ENCODE peak calls at places on chromosomes 11 and 22, in five cellular contexts. Q is OCI-LY7, K is WTC11, U is chondrocyte, Z is right lobe of liver. O is an unnamed sample.

GRCh38 chr11:102244681-102245409 is 72.4 kb upstream of the BIRC3 start:
- DNase-seq in Q (no peak), K (no peak), U (no peak), Z (no peak), O (no peak)

GRCh38 chr11:71446942-71447688 is 1.1 kb downstream of the DHCR7 start:
- DNase-seq in Q (no peak), K (no peak), U (no peak), Z (no peak), O (no peak)

GRCh38 chr11:114276077-114276476 is 20.1 kb upstream of the NNMT start:
- DNase-seq in Q (no peak), K (no peak), U (no peak), Z (no peak), O (no peak)

GRCh38 chr11:47551086-47551485 is 1.8 kb downstream of the CELF1 start:
- DNase-seq in Q (peak; percentile 71), K (no peak), U (no peak), Z (no peak), O (no peak)

GRCh38 chr11:128530119-128531091 is 57.0 kb downstream of the ETS1 start:
- DNase-seq in Q (no peak), K (no peak), U (no peak), Z (no peak), O (no peak)

GRCh38 chr11:36627471-36627870 is 29.4 kb upstream of the RAG2 start:
- DNase-seq in Q (no peak), K (no peak), U (no peak), Z (no peak), O (no peak)

GRCh38 chr11:134981824-134982223 is 569.8 kb upstream of the B3GAT1 start:
- DNase-seq in Q (no peak), K (no peak), U (no peak), Z (no peak), O (no peak)

GRCh38 chr11:47376183-47376542 is 2.2 kb downstream of the SPI1 start:
- DNase-seq in Q (no peak), K (no peak), U (no peak), Z (no peak), O (no peak)

GRCh38 chr11:94303884-94304459 is 408 bp upstream of the IZUMO1R start:
- DNase-seq in Q (no peak), K (no peak), U (no peak), Z (no peak), O (no peak)

GRCh38 chr22:49962751-49963646 is 2.4 kb downstream of the PIM3 start:
- DNase-seq in Q (no peak), K (peak; percentile 19), U (peak; percentile 93), Z (peak; percentile 55), O (peak; percentile 54)

DNA sequence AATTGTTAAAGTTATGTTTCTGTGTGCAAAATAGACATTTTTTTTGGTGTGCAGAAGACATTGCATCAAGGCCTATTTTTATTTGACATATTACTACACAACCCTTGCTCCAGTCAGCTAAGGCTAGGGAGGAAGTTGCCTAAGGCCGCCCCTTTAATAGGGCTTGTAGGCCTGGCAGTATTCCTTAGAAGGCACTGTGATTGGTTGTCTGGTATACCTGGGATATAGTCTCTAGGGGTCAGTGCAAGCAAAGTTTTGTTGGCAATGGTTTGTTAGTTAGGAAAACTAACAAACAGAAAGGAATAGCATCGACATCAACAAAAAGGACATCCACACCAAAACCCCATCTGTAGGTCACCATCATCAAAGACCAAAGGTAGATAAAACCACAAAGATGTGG is 16.9 kb downstream of the CCDC15 start:
- DNase-seq in Q (no peak), K (no peak), U (no peak), Z (no peak), O (no peak)
- TF ChIP-seq CTCF in Q (peak; percentile 25), K (no peak), U (peak; percentile 43), Z (no peak), O (no peak)

GRCh38 chr11:25734592-25735211 is 597.2 kb upstream of the ANO3 start:
- DNase-seq in Q (peak; percentile 17), K (no peak), U (no peak), Z (no peak), O (no peak)
- TF ChIP-seq CTCF in Q (peak; percentile 75), K (no peak), U (peak; percentile 74), Z (no peak), O (peak; percentile 48)

DNA sequence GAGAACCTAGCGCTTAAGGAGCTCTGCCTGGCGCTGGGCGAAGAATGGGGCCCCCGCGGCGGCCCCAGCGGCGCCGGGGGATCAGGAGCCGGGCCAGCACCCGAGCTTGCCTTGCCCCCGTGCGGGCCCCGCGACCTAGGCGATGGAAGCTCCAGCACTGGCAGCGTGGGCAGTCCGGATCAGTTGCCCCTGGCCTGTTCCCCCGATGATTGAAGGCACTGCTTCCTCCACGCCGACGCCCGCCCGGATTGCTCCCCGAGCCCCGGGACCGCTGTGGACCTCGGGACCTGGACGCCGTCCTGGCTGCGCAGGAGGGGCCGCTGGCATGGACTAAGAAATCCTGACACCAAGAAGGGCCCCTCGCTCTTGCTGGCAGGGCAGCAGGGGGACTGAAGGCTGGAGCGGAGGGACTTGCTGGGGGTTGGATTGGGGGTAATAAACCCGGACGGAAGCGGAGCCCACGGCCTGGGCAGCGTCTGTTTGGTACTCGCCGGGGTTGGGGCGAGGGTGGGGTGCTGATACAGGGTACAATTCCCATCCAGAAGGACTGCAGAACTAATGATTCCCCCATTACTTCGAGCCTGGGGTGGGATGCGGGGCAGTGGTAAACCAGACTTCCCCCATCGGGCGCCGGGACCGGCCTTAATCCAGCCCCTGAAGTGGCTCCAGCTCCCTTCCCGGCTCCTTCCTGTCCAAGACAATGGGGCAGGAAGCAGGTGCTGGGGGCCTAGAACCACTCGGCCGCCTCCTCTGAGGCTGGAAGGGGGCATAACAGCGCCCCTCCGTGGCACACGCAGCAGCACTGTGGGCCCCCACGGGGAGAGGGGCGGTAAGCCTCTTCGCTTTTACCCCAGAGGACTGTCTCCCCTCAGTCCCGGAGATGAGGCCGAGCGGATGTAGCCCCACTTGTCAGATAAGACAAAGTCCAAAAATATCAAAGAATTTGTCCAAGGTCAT is 985 bp downstream of the CCDC85B start:
- DNase-seq in Q (peak; percentile 83), K (peak; percentile 69), U (no peak), Z (peak; percentile 65), O (no peak)
- TF ChIP-seq CTCF in Q (peak; percentile 92), K (no peak), U (peak; percentile 54), Z (no peak), O (no peak)

DNA sequence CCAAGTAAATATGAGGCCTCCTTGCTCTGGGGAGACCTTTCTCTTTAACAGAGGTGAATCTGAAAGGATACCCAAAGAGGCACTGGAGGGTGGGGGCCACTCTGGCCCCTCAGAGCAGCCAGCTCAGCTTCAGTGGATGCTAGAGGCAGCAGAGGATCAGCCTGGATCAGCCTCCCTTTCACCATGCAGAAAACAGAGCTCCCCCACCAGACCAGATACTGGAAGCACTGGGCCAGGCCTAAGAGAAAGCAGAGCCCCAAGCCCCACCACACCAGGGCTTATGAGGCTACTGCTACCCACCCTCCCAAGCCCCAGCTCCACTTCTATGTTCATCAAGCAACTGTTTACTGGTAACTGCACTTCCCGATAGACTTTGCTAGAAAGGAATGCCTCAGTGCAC is 4.0 kb upstream of the SLC43A3 start:
- DNase-seq in Q (no peak), K (peak; percentile 35), U (no peak), Z (no peak), O (no peak)
- TF ChIP-seq CTCF in Q (no peak), K (no peak), U (no peak), Z (no peak), O (no peak)

DNA sequence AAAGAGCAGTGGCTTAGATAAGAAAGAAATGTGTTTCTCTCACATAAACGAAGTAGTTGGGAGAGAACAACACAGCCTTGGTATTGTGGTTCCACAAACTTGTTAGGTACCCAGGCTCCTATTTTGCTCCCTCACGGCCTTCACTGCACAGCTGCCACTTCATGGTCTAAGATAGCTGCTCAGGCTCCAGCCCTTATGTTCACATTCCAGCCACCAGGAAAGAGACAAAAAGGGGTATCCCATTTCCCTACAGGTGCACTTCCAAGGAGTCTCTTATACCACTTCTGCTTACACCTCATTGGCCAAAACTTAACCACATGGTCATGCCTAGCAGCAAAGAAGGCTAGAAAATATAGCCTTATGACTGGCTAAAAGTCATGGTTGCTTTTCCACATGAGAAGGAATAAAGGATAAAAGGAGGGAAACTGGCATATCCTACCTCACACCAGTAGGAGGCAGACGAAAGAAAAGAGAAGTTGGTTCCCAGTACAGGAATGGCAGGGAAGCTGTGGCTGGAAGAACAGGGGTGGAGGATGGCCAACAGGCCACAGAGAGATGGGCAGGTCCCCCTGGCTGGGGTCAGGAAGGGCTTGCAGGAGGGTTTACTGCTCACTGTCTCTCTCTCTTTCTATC is 5.4 kb upstream of the HDHD5 start:
- DNase-seq in Q (no peak), K (peak; percentile 21), U (no peak), Z (no peak), O (no peak)
- TF ChIP-seq CTCF in Q (peak; percentile 46), K (peak; percentile 44), U (peak; percentile 61), Z (no peak), O (peak; percentile 39)

GRCh38 chr22:37165940-37166674 is 16.4 kb upstream of the IL2RB start:
- DNase-seq in Q (no peak), K (no peak), U (peak; percentile 57), Z (peak; percentile 24), O (no peak)
- TF ChIP-seq CTCF in Q (no peak), K (peak; percentile 65), U (no peak), Z (no peak), O (no peak)

O was measured in glutamatergic neuron.